ENCODE peak calls at places on chromosomes 4 and X, in six cellular contexts. D, M, L, F, R and K are unnamed samples.

GRCh38 chrX:17822351-17822750 is 38.7 kb downstream of the RAI2 start:
- DNase-seq in D (no peak), M (no peak), L (no peak), F (no peak), R (no peak), K (no peak)

GRCh38 chr4:34731045-34731444 is 1513.3 kb downstream of the ARAP2 start:
- DNase-seq in D (no peak), M (no peak), L (no peak), F (no peak), R (no peak), K (no peak)

GRCh38 chr4:186029731-186030421 is 39.1 kb upstream of the TLR3 start:
- DNase-seq in D (no peak), M (peak), L (no peak), F (no peak), R (no peak), K (no peak)

GRCh38 chr4:20544645-20545044 is 155.6 kb upstream of the PACRGL start:
- DNase-seq in D (peak), M (peak), L (peak), F (peak), R (no peak), K (peak)

GRCh38 chr4:154376461-154376860 is 115.1 kb downstream of the DCHS2 start:
- DNase-seq in D (no peak), M (no peak), L (no peak), F (no peak), R (no peak), K (no peak)

GRCh38 chr4:90099795-90100194 is 27.4 kb upstream of the CCSER1 start:
- DNase-seq in D (no peak), M (no peak), L (no peak), F (no peak), R (no peak), K (peak)

GRCh38 chr4:169745291-169745690 is 12.5 kb downstream of the HPF1 start:
- DNase-seq in D (no peak), M (no peak), L (no peak), F (no peak), R (no peak), K (no peak)

GRCh38 chr4:183356173-183356825 is 34.1 kb upstream of the CLDN24 start:
- DNase-seq in D (no peak), M (no peak), L (no peak), F (no peak), R (no peak), K (no peak)

GRCh38 chrX:110146521-110146920 is 143.6 kb downstream of the TMEM164 start:
- DNase-seq in D (peak), M (peak), L (peak), F (peak), R (no peak), K (peak)

GRCh38 chrX:20320461-20321159 is 53.9 kb upstream of the RPS6KA3 start:
- DNase-seq in D (no peak), M (no peak), L (no peak), F (peak), R (peak), K (peak)

GRCh38 chr4:27684501-27685077 is 823.9 kb downstream of the STIM2 start:
- DNase-seq in D (peak), M (peak), L (no peak), F (peak), R (no peak), K (peak)

GRCh38 chr4:183096276-183096965 is 2.6 kb upstream of the WWC2 start:
- DNase-seq in D (no peak), M (no peak), L (no peak), F (no peak), R (no peak), K (no peak)

GRCh38 chr4:62159306-62159705 is 959.2 kb downstream of the ADGRL3 start:
- DNase-seq in D (no peak), M (no peak), L (no peak), F (no peak), R (no peak), K (no peak)

GRCh38 chr4:173450281-173450680 is 51.4 kb upstream of the SCRG1 start:
- DNase-seq in D (no peak), M (no peak), L (no peak), F (no peak), R (no peak), K (no peak)

GRCh38 chr4:165626316-165626715 is 246.7 kb upstream of the TLL1 start:
- DNase-seq in D (no peak), M (peak), L (no peak), F (no peak), R (no peak), K (no peak)

GRCh38 chr4:7411491-7411890 is 23.2 kb downstream of the PSAPL1 start:
- DNase-seq in D (no peak), M (no peak), L (no peak), F (no peak), R (no peak), K (no peak)

GRCh38 chr4:55553442-55553841 is 6.7 kb upstream of the CLOCK start:
- DNase-seq in D (no peak), M (no peak), L (no peak), F (peak), R (no peak), K (no peak)

GRCh38 chr4:65538571-65538970 is 131.7 kb downstream of the EPHA5 start:
- DNase-seq in D (peak), M (peak), L (no peak), F (no peak), R (no peak), K (no peak)

GRCh38 chrX:11380187-11380586 is 87.0 kb downstream of the AMELX start:
- DNase-seq in D (no peak), M (peak), L (no peak), F (no peak), R (no peak), K (no peak)

GRCh38 chr4:173585876-173586572 is 56.0 kb upstream of the HAND2 start:
- DNase-seq in D (no peak), M (no peak), L (peak), F (no peak), R (no peak), K (no peak)

GRCh38 chr4:129929052-129929451 is 833.1 kb downstream of the C4orf33 start:
- DNase-seq in D (peak), M (peak), L (no peak), F (no peak), R (no peak), K (peak)

GRCh38 chr4:185566972-185567749 is 31.9 kb upstream of the PDLIM3 start:
- DNase-seq in D (peak), M (peak), L (no peak), F (peak), R (no peak), K (no peak)

GRCh38 chrX:39627257-39627656 is 470.5 kb downstream of the BCOR start:
- DNase-seq in D (no peak), M (no peak), L (peak), F (no peak), R (no peak), K (no peak)

GRCh38 chr4:6498511-6499240 is 26.3 kb upstream of the PPP2R2C start:
- DNase-seq in D (no peak), M (no peak), L (no peak), F (no peak), R (no peak), K (no peak)

GRCh38 chr4:67713531-67714247 is 12.7 kb upstream of the UBA6 start:
- DNase-seq in D (peak), M (peak), L (peak), F (no peak), R (no peak), K (no peak)

GRCh38 chrX:36867143-36867542 is 141.0 kb upstream of the FAM47C start:
- DNase-seq in D (peak), M (peak), L (peak), F (peak), R (no peak), K (peak)

GRCh38 chr4:108043536-108043935 is 53.8 kb downstream of the HADH start:
- DNase-seq in D (no peak), M (no peak), L (no peak), F (no peak), R (no peak), K (no peak)

GRCh38 chrX:110394653-110395052 is 36.0 kb downstream of the RTL9 start:
- DNase-seq in D (no peak), M (no peak), L (peak), F (no peak), R (no peak), K (peak)

GRCh38 chrX:110318664-110318968 is 731 bp upstream of the AMMECR1 start:
- DNase-seq in D (peak), M (peak), L (no peak), F (no peak), R (no peak), K (no peak)

GRCh38 chrX:15988661-15989603 is 134.3 kb upstream of the AP1S2 start:
- DNase-seq in D (peak), M (peak), L (no peak), F (no peak), R (no peak), K (peak)

GRCh38 chrX:102917801-102918200 is 19.3 kb upstream of the RAB40AL start:
- DNase-seq in D (no peak), M (no peak), L (no peak), F (no peak), R (no peak), K (no peak)

GRCh38 chrX:119481218-119481875 is 13.1 kb downstream of the SLC25A5 start:
- DNase-seq in D (peak), M (no peak), L (no peak), F (peak), R (no peak), K (no peak)

GRCh38 chr4:99209671-99210070 is 9.4 kb downstream of the ADH6 start:
- DNase-seq in D (no peak), M (no peak), L (no peak), F (no peak), R (no peak), K (no peak)

GRCh38 chrX:110852180-110852579 is 56.6 kb upstream of the CHRDL1 start:
- DNase-seq in D (peak), M (no peak), L (peak), F (no peak), R (no peak), K (peak)

DNA sequence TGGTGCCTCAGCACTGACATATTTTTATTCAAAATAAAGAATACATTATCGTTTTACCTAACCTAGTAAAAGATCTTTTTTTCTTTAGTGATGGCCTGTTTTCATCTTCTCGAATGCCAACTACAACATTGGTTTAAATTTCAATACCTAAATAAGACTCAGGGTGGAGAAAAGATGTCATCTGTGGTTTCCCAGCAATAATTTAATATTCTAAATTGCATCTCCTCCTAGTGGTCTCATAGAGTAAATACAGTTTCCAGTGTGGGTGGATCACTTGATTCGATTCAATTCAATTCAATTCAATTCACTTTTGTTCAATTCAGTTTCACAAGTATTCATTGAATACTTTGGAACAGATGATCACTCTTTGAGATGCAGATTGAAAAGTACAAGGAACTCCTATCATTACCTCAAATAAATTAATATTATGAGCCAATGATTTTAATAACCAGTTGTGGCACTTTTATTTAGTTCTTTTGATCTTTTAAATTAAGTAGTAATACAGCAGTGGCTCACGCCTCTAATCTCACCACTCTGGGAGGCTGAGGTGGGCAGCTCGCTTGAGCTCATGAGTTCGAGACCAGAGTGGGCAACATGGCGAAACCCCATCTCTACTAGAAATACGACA is 427.2 kb downstream of the FAT4 start:
- DNase-seq in D (peak), M (peak), L (peak), F (peak), R (no peak), K (peak)
- TF ChIP-seq CTCF in D (peak), M (peak), L (peak), F (peak), R (peak), K (peak)

GRCh38 chrX:46574337-46574940 is 874 bp downstream of the CHST7 start:
- DNase-seq in D (peak), M (peak), L (no peak), F (peak), R (no peak), K (no peak)

GRCh38 chrX:46572295-46572936 is 1.1 kb upstream of the CHST7 start:
- DNase-seq in D (no peak), M (no peak), L (peak), F (no peak), R (peak), K (peak)

GRCh38 chrX:46573331-46573895 is at the start of gene CHST7:
- DNase-seq in D (peak), M (peak), L (no peak), F (peak), R (no peak), K (peak)

GRCh38 chrX:46574941-46575381 is 1.4 kb downstream of the CHST7 start:
- DNase-seq in D (no peak), M (peak), L (no peak), F (no peak), R (no peak), K (no peak)

GRCh38 chrX:46573896-46574336 is 351 bp downstream of the CHST7 start:
- DNase-seq in D (peak), M (peak), L (no peak), F (peak), R (no peak), K (peak)
- TF ChIP-seq MYC in D (no peak), M (no peak), L (no peak), F (no peak), R (no peak), K (no peak)

GRCh38 chr4:1513936-1514483 is 107.8 kb upstream of the NKX1-1 start:
- DNase-seq in D (no peak), M (no peak), L (no peak), F (no peak), R (no peak), K (no peak)

GRCh38 chr4:1511441-1512041 is 105.3 kb upstream of the NKX1-1 start:
- DNase-seq in D (peak), M (peak), L (peak), F (peak), R (no peak), K (peak)

GRCh38 chr4:1514612-1515011 is 108.4 kb upstream of the NKX1-1 start:
- DNase-seq in D (no peak), M (no peak), L (no peak), F (no peak), R (no peak), K (no peak)

GRCh38 chr4:1512081-1512737 is 106.0 kb upstream of the NKX1-1 start:
- DNase-seq in D (no peak), M (no peak), L (no peak), F (no peak), R (no peak), K (no peak)

DNA sequence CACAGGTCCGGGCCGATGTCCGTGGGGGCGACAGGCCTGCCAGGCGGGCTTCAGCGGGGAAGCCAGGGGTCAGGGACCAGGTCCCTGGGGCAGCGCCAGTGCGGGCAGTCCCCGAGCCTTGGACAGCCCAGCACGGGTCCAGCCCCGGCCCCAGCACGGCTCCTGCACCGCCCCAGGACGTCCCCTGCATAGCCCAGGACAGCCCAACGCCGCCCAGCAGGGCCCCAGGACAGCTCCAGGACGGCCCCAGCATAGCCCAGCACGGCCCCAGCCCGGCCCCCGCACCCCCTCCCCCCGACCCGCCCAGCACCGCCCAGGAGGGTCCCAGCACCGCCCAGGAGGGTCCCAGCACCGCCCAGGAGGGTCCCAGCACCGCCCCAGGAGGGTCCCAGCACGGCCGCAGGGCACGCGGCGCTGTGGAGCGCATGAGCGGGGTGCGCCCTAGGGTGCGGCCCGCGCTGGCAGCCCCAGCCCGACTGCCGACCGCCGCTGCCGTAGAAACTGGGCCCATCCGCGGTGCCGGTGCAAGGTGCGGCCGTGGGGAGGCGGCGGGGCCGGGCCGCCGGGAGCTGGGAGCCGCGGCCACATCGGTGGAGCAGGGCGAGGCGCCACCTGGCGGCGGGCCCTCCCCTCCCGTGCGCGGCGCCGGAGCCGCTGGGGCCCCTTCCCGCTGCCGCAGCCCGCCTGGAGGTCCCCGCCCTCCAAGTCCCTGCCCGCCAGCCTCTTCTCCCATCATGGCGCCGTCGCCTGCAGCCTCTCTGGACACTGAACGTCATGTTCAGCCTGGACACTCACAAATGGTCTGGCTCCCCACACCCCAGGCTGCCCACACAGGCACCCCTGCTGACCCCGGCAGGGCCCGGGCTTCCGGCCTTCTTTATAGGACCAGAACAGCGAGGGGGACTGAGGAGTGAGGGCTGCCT is 106.8 kb upstream of the NKX1-1 start:
- DNase-seq in D (peak), M (peak), L (peak), F (peak), R (no peak), K (no peak)
- TF ChIP-seq CTCF in D (peak), M (peak), L (peak), F (peak), R (no peak), K (no peak)

GRCh38 chr4:25807101-25807728 is 55.6 kb downstream of the SEL1L3 start:
- DNase-seq in D (no peak), M (no peak), L (no peak), F (no peak), R (no peak), K (no peak)
- TF ChIP-seq MYC in D (no peak), M (no peak), L (no peak), F (no peak), R (no peak), K (no peak)

GRCh38 chrX:44945736-44946135 is 72.7 kb downstream of the KDM6A start:
- DNase-seq in D (no peak), M (no peak), L (peak), F (peak), R (no peak), K (peak)
- TF ChIP-seq CTCF in D (no peak), M (no peak), L (peak), F (peak), R (peak), K (no peak)

GRCh38 chr4:131054489-131055019 is 1958.6 kb downstream of the C4orf33 start:
- DNase-seq in D (peak), M (no peak), L (no peak), F (no peak), R (no peak), K (peak)
- TF ChIP-seq MYC in D (no peak), M (no peak), L (no peak), F (no peak), R (no peak), K (no peak)

DNA sequence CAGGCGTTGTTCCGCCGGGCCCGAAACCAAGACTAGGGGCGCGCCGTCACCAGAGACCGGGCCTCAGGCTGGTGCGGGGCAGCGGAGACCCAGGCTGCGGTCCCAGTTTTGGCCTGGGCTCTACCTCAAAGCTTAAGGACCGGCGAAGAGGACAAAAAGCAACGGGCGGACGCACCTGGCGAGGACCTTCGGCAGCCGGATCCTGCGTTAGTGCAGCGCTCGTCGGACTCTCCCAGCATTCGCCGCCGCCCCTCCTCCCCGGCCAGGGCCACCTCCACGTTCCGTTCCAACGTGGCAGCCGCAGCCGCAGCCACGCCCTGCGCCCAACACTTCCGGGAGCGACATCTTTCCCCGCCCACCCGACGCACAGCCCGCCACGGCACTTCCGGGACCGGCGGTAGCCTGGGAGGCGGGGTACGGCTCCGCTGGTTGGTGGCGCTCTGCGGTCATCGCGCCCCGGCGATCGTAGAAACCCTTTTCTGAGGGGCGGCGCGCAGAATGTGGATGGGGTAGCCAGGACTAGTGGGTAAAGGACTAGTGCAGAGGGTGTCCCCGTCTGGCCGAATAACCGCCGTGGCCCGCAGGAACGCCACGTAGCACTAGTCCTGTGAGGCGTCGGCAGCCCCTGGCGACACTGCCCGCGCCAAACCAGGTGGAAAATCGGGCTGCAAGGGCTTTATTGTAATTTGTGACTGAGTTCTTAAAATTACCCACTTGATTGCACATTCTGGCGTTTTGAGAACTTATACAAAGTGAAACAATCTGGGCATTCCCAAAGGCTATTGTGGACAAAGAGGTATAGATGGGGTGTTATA is at the start of gene SEC31A:
- DNase-seq in D (peak), M (peak), L (peak), F (peak), R (peak), K (peak)
- TF ChIP-seq CTCF in D (no peak), M (no peak), L (peak), F (peak), R (no peak), K (no peak)

GRCh38 chr4:138897818-138898226 is 117.8 kb upstream of the NOCT start:
- DNase-seq in D (peak), M (no peak), L (no peak), F (peak), R (no peak), K (no peak)
- TF ChIP-seq MYC in D (no peak), M (no peak), L (no peak), F (no peak), R (no peak), K (no peak)